ENCODE peak calls at places on chromosomes 7 and 10, in ten cellular contexts. One of them, this sample, is unnamed.

GRCh38 chr7:131501422-131501821 is 55.0 kb downstream of the PODXL start:
- DNase-seq in A549: no peak
- DNase-seq in CD8-positive, alpha-beta T cell: peak
- DNase-seq in AG04450: peak
- DNase-seq in kidney epithelial cell: peak
- DNase-seq in GM10248: no peak
- DNase-seq in fibroblast of the aortic adventitia: peak
- DNase-seq in cardiac muscle cell: peak
- DNase-seq in choroid plexus epithelial cell: peak
- DNase-seq in astrocyte: peak
- DNase-seq in this sample: no peak

GRCh38 chr7:65509368-65510186 is 135.9 kb downstream of the ZNF92 start:
- DNase-seq in GM10248: peak
- DNase-seq in choroid plexus epithelial cell: no peak
- DNase-seq in kidney epithelial cell: no peak
- DNase-seq in AG04450: no peak
- DNase-seq in astrocyte: no peak
- DNase-seq in fibroblast of the aortic adventitia: no peak
- DNase-seq in CD8-positive, alpha-beta T cell: peak
- DNase-seq in A549: no peak
- DNase-seq in cardiac muscle cell: no peak
- DNase-seq in this sample: peak

GRCh38 chr10:132337019-132337418 is 5.0 kb downstream of the LRRC27 start:
- DNase-seq in fibroblast of the aortic adventitia: no peak
- DNase-seq in AG04450: no peak
- DNase-seq in cardiac muscle cell: no peak
- DNase-seq in CD8-positive, alpha-beta T cell: no peak
- DNase-seq in kidney epithelial cell: no peak
- DNase-seq in choroid plexus epithelial cell: peak
- DNase-seq in A549: no peak
- DNase-seq in astrocyte: peak
- DNase-seq in GM10248: no peak
- DNase-seq in this sample: no peak

GRCh38 chr10:68832596-68832995 is 5.3 kb downstream of the STOX1 start:
- DNase-seq in AG04450: no peak
- DNase-seq in fibroblast of the aortic adventitia: no peak
- DNase-seq in CD8-positive, alpha-beta T cell: no peak
- DNase-seq in kidney epithelial cell: no peak
- DNase-seq in A549: no peak
- DNase-seq in choroid plexus epithelial cell: no peak
- DNase-seq in astrocyte: no peak
- DNase-seq in cardiac muscle cell: no peak
- DNase-seq in GM10248: no peak
- DNase-seq in this sample: no peak

GRCh38 chr7:132760241-132760616 is 184.0 kb upstream of the PLXNA4 start:
- DNase-seq in cardiac muscle cell: no peak
- DNase-seq in choroid plexus epithelial cell: no peak
- DNase-seq in A549: no peak
- DNase-seq in astrocyte: no peak
- DNase-seq in CD8-positive, alpha-beta T cell: no peak
- DNase-seq in fibroblast of the aortic adventitia: no peak
- DNase-seq in kidney epithelial cell: no peak
- DNase-seq in GM10248: no peak
- DNase-seq in AG04450: no peak
- DNase-seq in this sample: no peak

GRCh38 chr7:14604606-14605005 is 297.9 kb downstream of the DGKB start:
- DNase-seq in GM10248: no peak
- DNase-seq in cardiac muscle cell: no peak
- DNase-seq in fibroblast of the aortic adventitia: peak
- DNase-seq in choroid plexus epithelial cell: no peak
- DNase-seq in CD8-positive, alpha-beta T cell: no peak
- DNase-seq in A549: no peak
- DNase-seq in astrocyte: peak
- DNase-seq in kidney epithelial cell: no peak
- DNase-seq in AG04450: no peak
- DNase-seq in this sample: no peak

GRCh38 chr10:107126668-107127067 is 37.8 kb downstream of the SORCS1 start:
- DNase-seq in astrocyte: no peak
- DNase-seq in choroid plexus epithelial cell: no peak
- DNase-seq in A549: no peak
- DNase-seq in fibroblast of the aortic adventitia: no peak
- DNase-seq in CD8-positive, alpha-beta T cell: no peak
- DNase-seq in GM10248: no peak
- DNase-seq in AG04450: no peak
- DNase-seq in cardiac muscle cell: no peak
- DNase-seq in kidney epithelial cell: no peak
- DNase-seq in this sample: no peak

GRCh38 chr7:155470686-155471638 is 13.0 kb downstream of the EN2 start:
- DNase-seq in AG04450: no peak
- DNase-seq in CD8-positive, alpha-beta T cell: no peak
- DNase-seq in fibroblast of the aortic adventitia: peak
- DNase-seq in choroid plexus epithelial cell: no peak
- DNase-seq in A549: no peak
- DNase-seq in kidney epithelial cell: no peak
- DNase-seq in cardiac muscle cell: no peak
- DNase-seq in GM10248: no peak
- DNase-seq in astrocyte: no peak
- DNase-seq in this sample: no peak

GRCh38 chr7:118839544-118839943 is 615.0 kb downstream of the ANKRD7 start:
- DNase-seq in fibroblast of the aortic adventitia: no peak
- DNase-seq in astrocyte: no peak
- DNase-seq in kidney epithelial cell: no peak
- DNase-seq in AG04450: no peak
- DNase-seq in cardiac muscle cell: no peak
- DNase-seq in A549: no peak
- DNase-seq in choroid plexus epithelial cell: no peak
- DNase-seq in CD8-positive, alpha-beta T cell: no peak
- DNase-seq in GM10248: no peak
- DNase-seq in this sample: no peak

GRCh38 chr10:112026438-112026837 is 157.1 kb downstream of the GPAM start:
- DNase-seq in kidney epithelial cell: no peak
- DNase-seq in GM10248: no peak
- DNase-seq in choroid plexus epithelial cell: no peak
- DNase-seq in AG04450: no peak
- DNase-seq in A549: no peak
- DNase-seq in CD8-positive, alpha-beta T cell: no peak
- DNase-seq in fibroblast of the aortic adventitia: no peak
- DNase-seq in astrocyte: no peak
- DNase-seq in cardiac muscle cell: no peak
- DNase-seq in this sample: no peak
- TF ChIP-seq CTCF in kidney epithelial cell: no peak
- TF ChIP-seq CTCF in GM10248: no peak
- TF ChIP-seq CTCF in choroid plexus epithelial cell: peak
- TF ChIP-seq CTCF in AG04450: no peak
- TF ChIP-seq CTCF in A549: no peak
- TF ChIP-seq CTCF in CD8-positive, alpha-beta T cell: no peak
- TF ChIP-seq CTCF in fibroblast of the aortic adventitia: peak
- TF ChIP-seq CTCF in astrocyte: no peak
- TF ChIP-seq CTCF in cardiac muscle cell: no peak
- TF ChIP-seq CTCF in this sample: peak

DNA sequence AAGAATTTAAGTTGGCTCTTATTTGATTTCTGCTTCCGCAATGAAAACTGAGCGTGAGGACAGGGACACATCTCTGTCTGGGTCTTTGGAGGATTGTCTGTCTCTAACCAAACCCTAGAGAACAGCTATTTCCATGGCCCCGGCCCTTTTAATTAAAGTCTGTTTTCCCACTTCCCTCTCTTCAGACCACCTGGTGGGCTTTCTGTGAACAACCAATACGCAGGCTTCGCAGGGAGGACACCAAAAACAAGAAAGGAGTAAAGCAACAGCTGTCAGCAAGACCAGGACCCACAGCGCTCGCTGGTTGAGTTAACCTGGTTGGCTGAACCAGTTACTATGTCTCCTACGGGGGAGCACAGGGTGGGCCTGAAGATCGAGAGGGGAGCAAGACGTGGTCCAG is 217.1 kb upstream of the FRMD4A start:
- DNase-seq in GM10248: no peak
- DNase-seq in A549: no peak
- DNase-seq in AG04450: no peak
- DNase-seq in choroid plexus epithelial cell: no peak
- DNase-seq in cardiac muscle cell: no peak
- DNase-seq in fibroblast of the aortic adventitia: no peak
- DNase-seq in kidney epithelial cell: no peak
- DNase-seq in CD8-positive, alpha-beta T cell: no peak
- DNase-seq in astrocyte: no peak
- DNase-seq in this sample: peak
- TF ChIP-seq CTCF in GM10248: no peak
- TF ChIP-seq CTCF in A549: no peak
- TF ChIP-seq CTCF in AG04450: no peak
- TF ChIP-seq CTCF in choroid plexus epithelial cell: no peak
- TF ChIP-seq CTCF in cardiac muscle cell: no peak
- TF ChIP-seq CTCF in fibroblast of the aortic adventitia: peak
- TF ChIP-seq CTCF in kidney epithelial cell: no peak
- TF ChIP-seq CTCF in CD8-positive, alpha-beta T cell: peak
- TF ChIP-seq CTCF in astrocyte: peak
- TF ChIP-seq CTCF in this sample: peak

DNA sequence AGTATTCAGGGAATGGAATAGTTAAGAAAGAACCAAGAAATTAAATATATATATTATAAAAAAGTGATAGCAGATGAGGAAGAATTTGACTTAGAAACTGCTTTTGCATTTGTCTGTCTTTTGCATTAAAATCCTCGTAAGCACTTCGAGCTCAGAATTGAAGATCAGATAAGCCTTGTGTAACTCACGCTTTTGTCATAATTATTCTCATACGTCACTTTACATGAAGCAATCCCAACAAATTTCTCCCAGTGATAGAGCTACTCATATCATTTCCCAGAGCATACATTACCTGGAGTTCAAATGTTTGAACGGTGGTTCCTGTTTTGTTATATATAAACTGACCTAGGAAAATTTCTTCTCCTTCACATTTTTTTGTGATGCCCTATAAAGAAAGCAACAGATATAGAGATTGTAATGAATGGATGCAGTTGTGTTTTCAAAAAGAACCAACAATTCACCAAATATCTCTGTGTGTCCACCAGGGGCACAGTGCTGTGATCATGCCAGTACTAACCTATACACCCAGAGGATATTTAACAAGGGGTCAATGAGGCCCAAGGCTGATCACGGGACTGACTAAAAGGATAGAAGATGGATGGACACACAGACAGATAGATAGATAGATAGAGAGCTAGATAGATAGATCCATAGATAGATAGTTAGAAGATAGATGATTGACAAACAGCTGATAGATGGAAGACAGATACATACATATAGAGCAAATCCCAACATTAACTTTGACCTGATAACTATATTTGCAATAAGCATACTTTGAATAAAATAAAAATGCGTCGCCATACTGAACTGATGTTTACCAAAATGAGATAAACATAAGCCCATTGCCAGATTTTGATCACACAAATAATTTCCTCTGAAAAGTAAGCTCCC is 9.3 kb upstream of the HUS1 start:
- DNase-seq in GM10248: no peak
- DNase-seq in AG04450: no peak
- DNase-seq in choroid plexus epithelial cell: peak
- DNase-seq in fibroblast of the aortic adventitia: no peak
- DNase-seq in cardiac muscle cell: no peak
- DNase-seq in CD8-positive, alpha-beta T cell: no peak
- DNase-seq in kidney epithelial cell: no peak
- DNase-seq in astrocyte: no peak
- DNase-seq in A549: peak
- DNase-seq in this sample: peak
- TF ChIP-seq CTCF in GM10248: no peak
- TF ChIP-seq CTCF in AG04450: peak
- TF ChIP-seq CTCF in choroid plexus epithelial cell: peak
- TF ChIP-seq CTCF in fibroblast of the aortic adventitia: peak
- TF ChIP-seq CTCF in cardiac muscle cell: peak
- TF ChIP-seq CTCF in CD8-positive, alpha-beta T cell: peak
- TF ChIP-seq CTCF in kidney epithelial cell: peak
- TF ChIP-seq CTCF in astrocyte: peak
- TF ChIP-seq CTCF in A549: peak
- TF ChIP-seq CTCF in this sample: peak

DNA sequence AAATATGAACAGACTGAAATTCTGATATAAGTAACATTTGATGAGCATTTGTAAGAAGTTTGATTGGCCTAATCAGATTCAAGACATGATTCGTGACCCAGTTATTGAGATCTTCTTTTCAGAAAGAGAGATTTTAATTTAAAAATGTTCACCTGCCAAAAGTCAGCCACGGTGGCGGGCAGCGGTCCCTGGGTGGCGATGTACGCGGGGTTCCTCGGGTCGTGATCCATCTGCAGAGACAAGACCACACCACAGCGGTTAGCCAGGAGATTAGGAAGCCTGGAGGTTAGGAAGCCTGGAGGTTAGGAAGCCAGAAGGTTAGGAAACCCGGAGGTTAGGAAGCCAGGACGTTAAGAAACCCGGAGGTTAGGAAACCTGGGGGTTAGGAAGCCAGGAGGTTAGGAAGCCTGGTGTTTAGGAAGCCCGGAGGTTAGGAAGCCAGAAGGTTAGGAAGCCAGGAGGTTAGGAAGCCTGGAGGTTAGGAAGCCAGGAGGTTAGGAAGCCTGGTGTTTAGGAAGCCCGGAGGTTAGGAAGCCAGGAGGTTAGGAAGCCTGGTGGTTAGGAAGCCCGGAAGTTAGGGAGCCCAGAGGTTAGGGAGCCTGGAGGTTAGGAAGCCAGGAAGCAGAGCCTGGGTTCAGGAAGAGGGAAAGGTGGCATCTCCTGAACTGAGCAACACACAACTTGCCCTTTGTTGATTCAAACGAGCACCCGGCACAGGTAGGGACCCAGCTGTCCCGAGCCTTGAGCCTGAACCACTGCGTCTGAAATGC is 258.5 kb downstream of the DNAJB6 start:
- DNase-seq in astrocyte: no peak
- DNase-seq in CD8-positive, alpha-beta T cell: no peak
- DNase-seq in kidney epithelial cell: no peak
- DNase-seq in AG04450: no peak
- DNase-seq in GM10248: no peak
- DNase-seq in A549: no peak
- DNase-seq in cardiac muscle cell: no peak
- DNase-seq in choroid plexus epithelial cell: no peak
- DNase-seq in fibroblast of the aortic adventitia: no peak
- DNase-seq in this sample: peak
- TF ChIP-seq CTCF in astrocyte: no peak
- TF ChIP-seq CTCF in CD8-positive, alpha-beta T cell: no peak
- TF ChIP-seq CTCF in kidney epithelial cell: no peak
- TF ChIP-seq CTCF in AG04450: no peak
- TF ChIP-seq CTCF in GM10248: no peak
- TF ChIP-seq CTCF in A549: no peak
- TF ChIP-seq CTCF in cardiac muscle cell: no peak
- TF ChIP-seq CTCF in choroid plexus epithelial cell: no peak
- TF ChIP-seq CTCF in fibroblast of the aortic adventitia: no peak
- TF ChIP-seq CTCF in this sample: no peak

DNA sequence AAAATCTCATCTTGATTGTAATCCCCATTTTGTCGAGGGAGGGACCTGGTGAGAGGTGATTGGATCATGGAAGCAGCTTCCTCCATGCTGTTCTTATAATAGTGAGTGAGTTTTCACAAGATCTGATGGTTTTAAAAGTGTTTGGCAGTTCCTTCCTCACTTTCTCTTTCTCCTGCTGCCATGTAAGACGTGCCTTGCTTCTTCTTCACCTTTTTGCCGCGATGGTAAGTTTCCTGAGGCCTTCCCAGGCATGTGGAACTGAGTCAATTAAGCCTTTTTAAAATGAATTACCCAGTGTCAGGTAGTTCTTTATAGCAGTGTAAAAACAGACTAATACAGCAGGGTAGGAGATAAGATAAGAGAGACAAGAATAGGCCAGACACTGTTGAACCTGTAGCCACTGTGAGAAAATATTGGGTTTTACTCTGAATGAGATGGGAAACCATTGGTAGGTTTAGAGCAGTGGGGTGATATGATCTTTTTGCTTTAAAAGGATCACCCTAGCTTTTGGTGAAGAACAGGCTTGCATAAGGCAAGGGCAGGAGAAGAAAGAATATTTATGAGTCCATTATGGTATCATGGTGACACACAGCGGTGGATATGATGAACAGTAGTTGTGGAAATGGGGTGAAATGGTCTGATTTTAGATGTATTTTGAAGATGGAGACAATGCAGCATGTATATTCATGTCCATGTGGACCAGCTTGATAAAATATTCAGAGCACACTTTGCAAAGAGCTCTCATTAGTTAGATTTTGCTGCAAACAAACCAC is 11.5 kb downstream of the OR6B1 start:
- DNase-seq in CD8-positive, alpha-beta T cell: no peak
- DNase-seq in cardiac muscle cell: no peak
- DNase-seq in GM10248: no peak
- DNase-seq in AG04450: no peak
- DNase-seq in choroid plexus epithelial cell: peak
- DNase-seq in astrocyte: no peak
- DNase-seq in A549: peak
- DNase-seq in fibroblast of the aortic adventitia: peak
- DNase-seq in kidney epithelial cell: no peak
- DNase-seq in this sample: no peak
- TF ChIP-seq CTCF in CD8-positive, alpha-beta T cell: no peak
- TF ChIP-seq CTCF in cardiac muscle cell: no peak
- TF ChIP-seq CTCF in GM10248: peak
- TF ChIP-seq CTCF in AG04450: peak
- TF ChIP-seq CTCF in choroid plexus epithelial cell: peak
- TF ChIP-seq CTCF in astrocyte: no peak
- TF ChIP-seq CTCF in A549: peak
- TF ChIP-seq CTCF in fibroblast of the aortic adventitia: peak
- TF ChIP-seq CTCF in kidney epithelial cell: no peak
- TF ChIP-seq CTCF in this sample: no peak